ENCODE peak calls at places on chromosomes 12 and 14, in five cellular contexts. H is foreskin fibroblast, P is ureter, U is HepG2, J is substantia nigra. Y is an unnamed sample.

GRCh38 chr14:50285861-50286260 is 26.2 kb downstream of the L2HGDH start:
- DNase-seq in H (no peak), P (no peak), U (no peak), J (no peak), Y (no peak)

GRCh38 chr14:30564235-30564867 is 5.4 kb downstream of the G2E3 start:
- DNase-seq in H (no peak), P (no peak), U (no peak), J (no peak), Y (no peak)

GRCh38 chr12:22190969-22191368 is 143.5 kb downstream of the ST8SIA1 start:
- DNase-seq in H (no peak), P (no peak), U (no peak), J (no peak), Y (no peak)

GRCh38 chr14:105150368-105151111 is 18.0 kb downstream of the JAG2 start:
- DNase-seq in H (no peak), P (no peak), U (no peak), J (no peak), Y (no peak)

GRCh38 chr12:46770501-46771183 is 55.2 kb downstream of the SLC38A4 start:
- DNase-seq in H (peak), P (no peak), U (peak), J (no peak), Y (peak)

GRCh38 chr12:29455087-29455486 is 42.4 kb downstream of the OVCH1 start:
- DNase-seq in H (no peak), P (no peak), U (no peak), J (peak), Y (no peak)

GRCh38 chr12:97368462-97369150 is 94.0 kb upstream of the RMST start:
- DNase-seq in H (no peak), P (no peak), U (peak), J (no peak), Y (no peak)

GRCh38 chr12:51449569-51450246 is 25.1 kb downstream of the SLC4A8 start:
- DNase-seq in H (peak), P (no peak), U (no peak), J (no peak), Y (no peak)

GRCh38 chr12:122473543-122474323 is 27.0 kb downstream of the ZCCHC8 start:
- DNase-seq in H (peak), P (peak), U (no peak), J (no peak), Y (no peak)

GRCh38 chr14:90554341-90554740 is 157.5 kb downstream of the CALM1 start:
- DNase-seq in H (no peak), P (no peak), U (no peak), J (peak), Y (no peak)

GRCh38 chr12:5441497-5442236 is 9.8 kb downstream of the NTF3 start:
- DNase-seq in H (peak), P (no peak), U (no peak), J (no peak), Y (no peak)

GRCh38 chr12:12744556-12745305 is 27.6 kb downstream of the CDKN1B start:
- DNase-seq in H (no peak), P (no peak), U (no peak), J (no peak), Y (no peak)

GRCh38 chr14:56522403-56522802 is 57.2 kb upstream of the TMEM260 start:
- DNase-seq in H (no peak), P (no peak), U (no peak), J (no peak), Y (no peak)

GRCh38 chr12:96495841-96496545 is 6.6 kb downstream of the CFAP54 start:
- DNase-seq in H (no peak), P (no peak), U (no peak), J (no peak), Y (no peak)

GRCh38 chr12:26017484-26018211 is 59.2 kb downstream of the RASSF8 start:
- DNase-seq in H (peak), P (no peak), U (peak), J (no peak), Y (peak)

GRCh38 chr14:77498984-77499527 is 440 bp upstream of the ISM2 start:
- DNase-seq in H (peak), P (no peak), U (peak), J (no peak), Y (no peak)

GRCh38 chr14:40386433-40386832 is 954.2 kb upstream of the FBXO33 start:
- DNase-seq in H (no peak), P (no peak), U (no peak), J (no peak), Y (no peak)

GRCh38 chr12:109818900-109819500 is 14.2 kb downstream of the TRPV4 start:
- DNase-seq in H (peak), P (no peak), U (peak), J (no peak), Y (no peak)

GRCh38 chr14:104786091-104786586 is 9.4 kb downstream of the AKT1 start:
- DNase-seq in H (no peak), P (no peak), U (no peak), J (no peak), Y (no peak)

GRCh38 chr12:80702889-80703605 is 4.4 kb upstream of the MYF6 start:
- DNase-seq in H (peak), P (no peak), U (peak), J (no peak), Y (peak)

GRCh38 chr12:26988703-26989102 is 25.5 kb downstream of the TM7SF3 start:
- DNase-seq in H (no peak), P (no peak), U (no peak), J (no peak), Y (no peak)

GRCh38 chr14:96501383-96501745 is 818 bp upstream of the PAPOLA start:
- DNase-seq in H (no peak), P (no peak), U (no peak), J (no peak), Y (no peak)

GRCh38 chr12:56996793-56997545 is 9.4 kb downstream of the ZBTB39 start:
- DNase-seq in H (no peak), P (no peak), U (no peak), J (no peak), Y (no peak)

GRCh38 chr12:79661629-79662028 is 29.1 kb downstream of the PAWR start:
- DNase-seq in H (peak), P (no peak), U (no peak), J (no peak), Y (no peak)

GRCh38 chr12:133063556-133063955 is 17.2 kb upstream of the ZNF140 start:
- DNase-seq in H (no peak), P (no peak), U (no peak), J (no peak), Y (no peak)

GRCh38 chr12:24565300-24565699 is 383.6 kb downstream of the BCAT1 start:
- DNase-seq in H (peak), P (no peak), U (no peak), J (no peak), Y (no peak)

GRCh38 chr12:100926669-100927248 is 132.2 kb downstream of the ANO4 start:
- DNase-seq in H (no peak), P (no peak), U (peak), J (no peak), Y (peak)

GRCh38 chr14:49861923-49862673 is 9.5 kb upstream of the NEMF start:
- DNase-seq in H (peak), P (peak), U (peak), J (peak), Y (no peak)

GRCh38 chr12:116672010-116672409 is 65.9 kb downstream of the SPRING1 start:
- DNase-seq in H (no peak), P (no peak), U (no peak), J (no peak), Y (no peak)